ENCODE peak calls at places on chromosomes 4 and X, in four cellular contexts. L, X, N and F are unnamed samples.

GRCh38 chr4:48575964-48576363 is 85.9 kb downstream of the ZAR1 start:
- DNase-seq in L (no peak), X (peak), N (no peak), F (peak)

GRCh38 chrX:47828984-47829383 is 7.7 kb upstream of the ZNF81 start:
- DNase-seq in L (no peak), X (no peak), N (no peak), F (no peak)

GRCh38 chr4:154205471-154205870 is 286.1 kb downstream of the DCHS2 start:
- DNase-seq in L (no peak), X (peak), N (no peak), F (peak)

GRCh38 chr4:55030606-55031005 is 94.8 kb downstream of the KDR start:
- DNase-seq in L (no peak), X (no peak), N (no peak), F (no peak)

GRCh38 chrX:37314526-37314925 is 34.6 kb upstream of the PRRG1 start:
- DNase-seq in L (no peak), X (peak), N (no peak), F (peak)

GRCh38 chrX:102650903-102651241 is 411 bp upstream of the GPRASP1 start:
- DNase-seq in L (no peak), X (no peak), N (no peak), F (no peak)

GRCh38 chr4:156476359-156476758 is 495.2 kb downstream of the PDGFC start:
- DNase-seq in L (no peak), X (peak), N (no peak), F (peak)

GRCh38 chr4:59122626-59123025 is 2012.4 kb upstream of the IGFBP7 start:
- DNase-seq in L (no peak), X (no peak), N (no peak), F (no peak)

GRCh38 chr4:25821267-25821666 is 41.5 kb downstream of the SEL1L3 start:
- DNase-seq in L (no peak), X (no peak), N (no peak), F (no peak)

GRCh38 chr4:104616401-104616820 is 121.7 kb upstream of the CXXC4 start:
- DNase-seq in L (no peak), X (no peak), N (no peak), F (no peak)

GRCh38 chr4:151694819-151695730 is 65.7 kb downstream of the GATB start:
- DNase-seq in L (no peak), X (no peak), N (no peak), F (no peak)

GRCh38 chr4:39291686-39292085 is 74.5 kb downstream of the RFC1 start:
- DNase-seq in L (no peak), X (no peak), N (no peak), F (no peak)

GRCh38 chr4:126856906-126857305 is 775.9 kb upstream of the INTU start:
- DNase-seq in L (no peak), X (no peak), N (no peak), F (no peak)

GRCh38 chr4:105179539-105180401 is 33.1 kb downstream of the TET2 start:
- DNase-seq in L (no peak), X (no peak), N (no peak), F (no peak)

GRCh38 chr4:128635141-128635911 is 174.2 kb upstream of the JADE1 start:
- DNase-seq in L (no peak), X (peak), N (peak), F (peak)